ENCODE peak calls at places on chromosomes 7 and 10, in five cellular contexts. One of them, this sample, is unnamed.
A peak's percentile ranks its signal among the peaks of the same experiment; 100 is the strongest.

GRCh38 chr7:140022582-140023211 is 40.1 kb downstream of the PARP12 start:
- DNase-seq in A549: no peak
- DNase-seq in HFFc6: no peak
- DNase-seq in brain microvascular endothelial cell: no peak
- DNase-seq in B cell: no peak
- DNase-seq in this sample: no peak

GRCh38 chr10:74202356-74202755 is 51.3 kb downstream of the ADK start:
- DNase-seq in A549: no peak
- DNase-seq in HFFc6: no peak
- DNase-seq in brain microvascular endothelial cell: no peak
- DNase-seq in B cell: no peak
- DNase-seq in this sample: no peak

GRCh38 chr10:24414597-24414996 is 205.7 kb downstream of the KIAA1217 start:
- DNase-seq in A549: no peak
- DNase-seq in HFFc6: no peak
- DNase-seq in brain microvascular endothelial cell: no peak
- DNase-seq in B cell: no peak
- DNase-seq in this sample: no peak

GRCh38 chr7:28575241-28575643 is 162.9 kb downstream of the CREB5 start:
- DNase-seq in A549: no peak
- DNase-seq in HFFc6: peak; percentile 35
- DNase-seq in brain microvascular endothelial cell: peak; percentile 67
- DNase-seq in B cell: no peak
- DNase-seq in this sample: no peak

GRCh38 chr10:93224005-93224779 is 150.5 kb downstream of the CYP26A1 start:
- DNase-seq in A549: no peak
- DNase-seq in HFFc6: no peak
- DNase-seq in brain microvascular endothelial cell: no peak
- DNase-seq in B cell: no peak
- DNase-seq in this sample: no peak

GRCh38 chr7:82559203-82559805 is 115.7 kb upstream of the CACNA2D1 start:
- DNase-seq in A549: peak; percentile 53
- DNase-seq in HFFc6: no peak
- DNase-seq in brain microvascular endothelial cell: no peak
- DNase-seq in B cell: no peak
- DNase-seq in this sample: no peak

GRCh38 chr7:98913612-98914011 is 35.3 kb downstream of the TRRAP start:
- DNase-seq in A549: no peak
- DNase-seq in HFFc6: peak; percentile 33
- DNase-seq in brain microvascular endothelial cell: no peak
- DNase-seq in B cell: no peak
- DNase-seq in this sample: no peak

GRCh38 chr10:97332586-97333350 is 1.8 kb downstream of the FRAT2 start:
- DNase-seq in A549: no peak
- DNase-seq in HFFc6: peak; percentile 85
- DNase-seq in brain microvascular endothelial cell: peak; percentile 61
- DNase-seq in B cell: no peak
- DNase-seq in this sample: peak; percentile 67

GRCh38 chr10:27542812-27543211 is 38.7 kb downstream of the RAB18 start:
- DNase-seq in A549: no peak
- DNase-seq in HFFc6: peak; percentile 49
- DNase-seq in brain microvascular endothelial cell: peak; percentile 49
- DNase-seq in B cell: no peak
- DNase-seq in this sample: no peak

GRCh38 chr7:5414876-5415275 is 8.8 kb downstream of the TNRC18 start:
- DNase-seq in A549: no peak
- DNase-seq in HFFc6: no peak
- DNase-seq in brain microvascular endothelial cell: no peak
- DNase-seq in B cell: no peak
- DNase-seq in this sample: no peak

GRCh38 chr10:45505336-45505735 is 131.3 kb downstream of the ALOX5 start:
- DNase-seq in A549: no peak
- DNase-seq in HFFc6: no peak
- DNase-seq in brain microvascular endothelial cell: no peak
- DNase-seq in B cell: no peak
- DNase-seq in this sample: no peak

GRCh38 chr7:47298636-47299035 is 283.3 kb downstream of the TNS3 start:
- DNase-seq in A549: no peak
- DNase-seq in HFFc6: no peak
- DNase-seq in brain microvascular endothelial cell: no peak
- DNase-seq in B cell: no peak
- DNase-seq in this sample: no peak

GRCh38 chr7:7185382-7185989 is 3.1 kb downstream of the C1GALT1 start:
- DNase-seq in A549: no peak
- DNase-seq in HFFc6: no peak
- DNase-seq in brain microvascular endothelial cell: no peak
- DNase-seq in B cell: no peak
- DNase-seq in this sample: no peak

GRCh38 chr7:92159-92767 is 100.1 kb upstream of the FAM20C start:
- DNase-seq in A549: no peak
- DNase-seq in HFFc6: no peak
- DNase-seq in brain microvascular endothelial cell: no peak
- DNase-seq in B cell: no peak
- DNase-seq in this sample: no peak

GRCh38 chr10:15169555-15170407 is 1.3 kb upstream of the NMT2 start:
- DNase-seq in A549: no peak
- DNase-seq in HFFc6: no peak
- DNase-seq in brain microvascular endothelial cell: no peak
- DNase-seq in B cell: no peak
- DNase-seq in this sample: no peak

GRCh38 chr7:99407849-99408346 is 499 bp downstream of the PDAP1 start:
- DNase-seq in A549: peak; percentile 51
- DNase-seq in HFFc6: peak; percentile 70
- DNase-seq in brain microvascular endothelial cell: peak; percentile 69
- DNase-seq in B cell: no peak
- DNase-seq in this sample: peak; percentile 27

GRCh38 chr7:17599733-17600685 is 301.6 kb downstream of the AHR start:
- DNase-seq in A549: peak; percentile 49
- DNase-seq in HFFc6: peak; percentile 82
- DNase-seq in brain microvascular endothelial cell: peak; percentile 86
- DNase-seq in B cell: no peak
- DNase-seq in this sample: peak; percentile 87